ENCODE peak calls at places on chromosomes 11 and 22, in five cellular contexts. P is stimulated activated CD8-positive, alpha-beta memory T cell treated with anti-CD3 and anti-CD28 coated beads, Interleukin-15, amount 100 ng/mL, for 24 hours; V is neuronal stem cell; N is dermis blood vessel endothelial cell; S is suprapubic skin. R is an unnamed sample.
A peak's percentile ranks its signal among the peaks of the same experiment; 100 is the strongest.

GRCh38 chr11:35944503-35945136 is 758 bp downstream of the LDLRAD3 start:
- DNase-seq in N (peak; percentile 31), S (no peak), P (no peak), V (no peak), R (peak; percentile 66)

GRCh38 chr11:45997599-45997998 is 75.1 kb downstream of the LARGE2 start:
- DNase-seq in P (no peak), S (no peak), N (no peak), V (no peak), R (peak; percentile 53)

GRCh38 chr11:132475046-132475445 is 1057.3 kb downstream of the OPCML start:
- DNase-seq in P (no peak), V (no peak), S (no peak), N (no peak), R (no peak)

GRCh38 chr11:101862410-101863233 is 52.2 kb upstream of the CEP126 start:
- DNase-seq in P (no peak), N (peak; percentile 71), S (no peak), V (peak; percentile 12), R (peak; percentile 77)

GRCh38 chr22:28441720-28442263 is 237.8 kb downstream of the TTC28 start:
- DNase-seq in V (peak; percentile 6), N (peak; percentile 6), P (no peak), S (no peak), R (no peak)

GRCh38 chr22:47841166-47841565 is 1078.7 kb downstream of the TBC1D22A start:
- DNase-seq in S (no peak), P (no peak), N (no peak), V (no peak), R (no peak)

GRCh38 chr22:36391648-36392047 is 3.9 kb upstream of the MYH9 start:
- DNase-seq in S (no peak), P (no peak), N (no peak), V (no peak), R (no peak)

GRCh38 chr11:76602431-76602861 is 68.1 kb downstream of the LRRC32 start:
- DNase-seq in V (no peak), S (peak; percentile 80), P (no peak), N (peak; percentile 58), R (peak; percentile 38)

GRCh38 chr11:14974723-14975587 is 2.8 kb upstream of the CALCA start:
- DNase-seq in P (no peak), S (no peak), N (peak; percentile 63), V (peak; percentile 61), R (peak; percentile 94)

GRCh38 chr22:39883057-39883456 is 10.5 kb downstream of the ENTHD1 start:
- DNase-seq in P (no peak), V (no peak), S (no peak), N (no peak), R (no peak)

GRCh38 chr22:24423519-24424000 is 3.8 kb upstream of the ADORA2A start:
- DNase-seq in S (no peak), N (peak; percentile 61), V (peak; percentile 57), P (peak; percentile 56), R (peak; percentile 88)

GRCh38 chr22:45478108-45478771 is 24.4 kb upstream of the FBLN1 start:
- DNase-seq in V (no peak), P (no peak), N (no peak), S (no peak), R (no peak)

GRCh38 chr22:40434101-40434500 is 63.7 kb downstream of the SGSM3 start:
- DNase-seq in P (no peak), V (no peak), S (no peak), N (no peak), R (no peak)

GRCh38 chr22:37824674-37825641 is 1.8 kb downstream of the GALR3 start:
- DNase-seq in N (peak; percentile 69), S (no peak), P (no peak), V (no peak), R (peak; percentile 82)

GRCh38 chr11:393219-394033 is 583 bp upstream of the PKP3 start:
- DNase-seq in N (peak; percentile 43), V (no peak), S (no peak), P (no peak), R (no peak)

GRCh38 chr11:17865765-17866428 is 131.3 kb downstream of the KCNC1 start:
- DNase-seq in V (no peak), N (no peak), P (no peak), S (no peak), R (no peak)

GRCh38 chr11:70913715-70914231 is 338.6 kb downstream of the SHANK2 start:
- DNase-seq in S (no peak), P (no peak), N (no peak), V (peak; percentile 33), R (peak; percentile 54)

R was measured in endodermal cell.